ENCODE peak calls at places on chromosomes 6 and 20, in five cellular contexts. X is tibial artery; T is colonic mucosa; E is heart left ventricle; B is CD8-positive, alpha-beta T cell. M is an unnamed sample.

GRCh38 chr6:167350322-167350721 is 25.4 kb downstream of the TTLL2 start:
- DNase-seq in X (no peak), T (peak; percentile 35), E (peak; percentile 38), B (no peak), M (no peak)

GRCh38 chr20:10632681-10633509 is 40.9 kb downstream of the JAG1 start:
- DNase-seq in X (no peak), T (no peak), E (no peak), B (no peak), M (no peak)

GRCh38 chr6:75207211-75207984 is 1.5 kb upstream of the COL12A1 start:
- DNase-seq in X (no peak), T (no peak), E (no peak), B (no peak), M (peak; percentile 74)

GRCh38 chr20:32359633-32360332 is 1.7 kb downstream of the ASXL1 start:
- DNase-seq in X (no peak), T (peak; percentile 42), E (no peak), B (peak; percentile 28), M (no peak)

GRCh38 chr6:97095466-97095865 is 170.9 kb downstream of the KLHL32 start:
- DNase-seq in X (no peak), T (no peak), E (no peak), B (no peak), M (no peak)

GRCh38 chr6:104226798-104227444 is 632.8 kb downstream of the HACE1 start:
- DNase-seq in X (no peak), T (no peak), E (no peak), B (no peak), M (no peak)

GRCh38 chr6:116258520-116258919 is 4.6 kb upstream of the TSPYL4 start:
- DNase-seq in X (no peak), T (no peak), E (no peak), B (no peak), M (no peak)

GRCh38 chr6:149480502-149481280 is 4.1 kb downstream of the ZC3H12D start:
- DNase-seq in X (no peak), T (no peak), E (no peak), B (peak; percentile 46), M (no peak)

GRCh38 chr6:145213614-145214013 is 521.7 kb downstream of the EPM2A start:
- DNase-seq in X (no peak), T (no peak), E (no peak), B (no peak), M (no peak)

GRCh38 chr6:14117158-14118090 is at the start of gene CD83:
- DNase-seq in X (no peak), T (peak; percentile 68), E (peak; percentile 62), B (peak; percentile 86), M (peak; percentile 87)

GRCh38 chr20:19932170-19932667 is 84.9 kb upstream of the NAA20 start:
- DNase-seq in X (no peak), T (no peak), E (peak; percentile 72), B (no peak), M (no peak)

GRCh38 chr6:154252676-154253075 is 103.9 kb downstream of the IPCEF1 start:
- DNase-seq in X (no peak), T (no peak), E (no peak), B (no peak), M (no peak)

GRCh38 chr20:56350842-56351241 is 7.9 kb upstream of the FAM210B start:
- DNase-seq in X (no peak), T (no peak), E (no peak), B (no peak), M (no peak)

GRCh38 chr20:14997791-14998190 is 660.4 kb upstream of the FLRT3 start:
- DNase-seq in X (no peak), T (no peak), E (no peak), B (no peak), M (no peak)

GRCh38 chr6:111657146-111657545 is 51.5 kb upstream of the TRAF3IP2 start:
- DNase-seq in X (no peak), T (no peak), E (no peak), B (no peak), M (no peak)

GRCh38 chr6:144443157-144443556 is 158.0 kb downstream of the UTRN start:
- DNase-seq in X (no peak), T (no peak), E (no peak), B (no peak), M (no peak)

GRCh38 chr6:151808331-151809241 is 1.1 kb downstream of the ESR1 start:
- DNase-seq in X (peak; percentile 74), T (no peak), E (no peak), B (no peak), M (peak; percentile 70)

GRCh38 chr20:23231561-23232218 is 118.9 kb upstream of the NXT1 start:
- DNase-seq in X (no peak), T (no peak), E (no peak), B (no peak), M (no peak)

GRCh38 chr6:138722425-138723371 is 50.9 kb upstream of the CCDC28A start:
- DNase-seq in X (no peak), T (no peak), E (no peak), B (no peak), M (no peak)

GRCh38 chr20:24633026-24633425 is 163.6 kb downstream of the SYNDIG1 start:
- DNase-seq in X (no peak), T (no peak), E (peak; percentile 48), B (no peak), M (no peak)

GRCh38 chr6:7671076-7671475 is 54.8 kb upstream of the BMP6 start:
- DNase-seq in X (no peak), T (no peak), E (no peak), B (no peak), M (no peak)

GRCh38 chr6:161630674-161631073 is 356.8 kb upstream of the AGPAT4 start:
- DNase-seq in X (no peak), T (no peak), E (no peak), B (no peak), M (no peak)

GRCh38 chr6:108442770-108443520 is 117.8 kb upstream of the FOXO3 start:
- DNase-seq in X (no peak), T (no peak), E (no peak), B (no peak), M (no peak)

GRCh38 chr6:33251390-33252012 is 20.2 kb downstream of the VPS52 start:
- DNase-seq in X (peak; percentile 3), T (no peak), E (no peak), B (no peak), M (no peak)

GRCh38 chr6:28944412-28945006 is 20.7 kb upstream of the TRIM27 start:
- DNase-seq in X (no peak), T (peak; percentile 73), E (peak; percentile 50), B (peak; percentile 52), M (peak; percentile 85)

GRCh38 chr6:112269165-112269564 is 14.8 kb upstream of the LAMA4 start:
- DNase-seq in X (no peak), T (no peak), E (no peak), B (no peak), M (peak; percentile 55)

GRCh38 chr20:17142666-17143065 is 84.2 kb upstream of the PCSK2 start:
- DNase-seq in X (no peak), T (no peak), E (no peak), B (no peak), M (no peak)

GRCh38 chr6:167103041-167103816 is 19.7 kb upstream of the CCR6 start:
- DNase-seq in X (no peak), T (no peak), E (no peak), B (no peak), M (peak; percentile 11)

DNA sequence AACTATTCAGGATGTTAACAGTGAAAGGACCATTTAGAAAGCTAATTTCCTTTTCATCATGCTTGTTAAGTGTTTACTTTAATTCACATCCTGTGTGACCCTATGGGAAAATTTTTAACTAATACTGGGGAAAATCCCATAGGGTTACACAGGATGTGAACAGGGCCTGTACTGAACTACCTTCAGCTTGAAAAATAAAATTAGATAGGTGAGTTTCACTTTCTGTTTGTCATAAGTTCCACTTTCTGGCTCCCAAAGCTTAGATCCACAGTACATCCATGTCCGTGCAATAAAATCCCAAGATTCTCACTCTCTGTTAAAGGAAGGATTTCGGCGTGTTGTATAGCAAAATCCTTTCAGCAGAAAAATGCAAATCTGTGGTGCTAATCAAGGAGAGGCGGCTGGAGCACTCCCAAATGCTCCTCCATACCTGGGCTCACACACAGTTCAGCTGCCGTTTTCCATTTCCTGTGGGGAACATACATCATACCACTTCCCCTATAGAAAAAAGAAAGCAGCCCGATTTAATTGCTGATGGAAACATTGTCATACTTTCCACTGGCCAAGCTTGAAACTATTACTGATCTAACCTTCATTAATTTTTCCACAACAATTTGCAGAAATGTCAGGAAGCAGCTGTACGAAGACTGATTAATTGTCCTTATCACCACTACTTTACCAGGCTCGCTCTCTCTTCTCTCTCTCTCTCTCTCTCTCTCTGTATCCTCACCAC is 125.2 kb downstream of the HIVEP2 start:
- DNase-seq in X (no peak), T (no peak), E (no peak), B (peak; percentile 38), M (no peak)
- H3K4me3 ChIP-seq in X (peak overlapping the region; percentile 31), T (peak overlapping the region; percentile 5), E (peak overlapping the region; percentile 34), B (peak overlapping the region; percentile 31), M (no peak overlapping the region)

DNA sequence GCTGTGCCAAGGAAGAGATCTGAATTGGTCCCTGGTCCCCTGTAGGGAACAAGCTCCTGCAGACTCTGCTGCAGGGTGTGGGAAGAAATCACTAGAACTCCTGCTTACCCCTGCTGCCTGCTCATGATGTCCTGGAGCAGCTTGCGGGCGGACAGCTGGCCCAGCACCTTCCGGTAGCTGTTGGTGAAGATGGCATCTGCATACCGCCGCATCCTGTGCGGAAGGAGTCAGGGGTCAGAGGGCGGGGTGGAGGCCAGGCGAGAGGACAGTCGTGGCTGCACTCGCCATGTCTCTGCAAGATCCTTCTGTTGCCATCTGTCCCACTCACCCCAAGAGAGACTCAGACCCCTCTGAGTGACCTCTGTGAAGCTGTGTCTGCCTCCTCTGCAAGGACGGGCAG is 5.3 kb downstream of the GHRH start:
- DNase-seq in X (no peak), T (no peak), E (no peak), B (no peak), M (no peak)
- TF ChIP-seq CTCF in X (no peak), T (no peak), E (no peak), B (no peak), M (no peak)

GRCh38 chr6:136750821-136751220 is 41.5 kb downstream of the MAP3K5 start:
- DNase-seq in X (no peak), T (no peak), E (no peak), B (no peak), M (no peak)

GRCh38 chr6:136752554-136752953 is 39.7 kb downstream of the MAP3K5 start:
- DNase-seq in X (no peak), T (peak; percentile 65), E (no peak), B (no peak), M (peak; percentile 66)

GRCh38 chr6:136753624-136754023 is 38.7 kb downstream of the MAP3K5 start:
- DNase-seq in X (no peak), T (no peak), E (no peak), B (peak; percentile 83), M (peak; percentile 42)

GRCh38 chr6:136751478-136751956 is 40.8 kb downstream of the MAP3K5 start:
- DNase-seq in X (no peak), T (peak; percentile 45), E (no peak), B (peak; percentile 29), M (peak; percentile 17)

DNA sequence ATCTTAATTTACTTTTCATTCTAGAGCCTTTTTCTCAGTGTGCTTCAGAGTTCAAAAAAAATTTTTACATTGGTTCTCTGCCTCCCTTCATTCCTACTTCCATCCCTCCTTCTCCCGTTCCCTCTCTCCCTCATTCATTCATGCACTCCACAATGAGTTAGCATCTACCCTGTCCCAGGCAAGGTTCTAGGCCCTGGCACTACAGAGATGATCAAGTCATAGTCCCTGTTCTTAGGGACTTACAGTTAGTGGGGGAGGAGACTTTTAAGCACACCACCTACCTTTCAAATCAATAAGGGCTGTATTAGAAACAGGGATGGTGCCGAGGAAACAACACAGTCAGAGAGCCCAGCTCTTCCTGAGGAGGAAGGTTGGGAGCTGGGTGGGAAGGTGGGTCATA is 40.3 kb downstream of the MAP3K5 start:
- DNase-seq in X (no peak), T (peak; percentile 19), E (no peak), B (no peak), M (peak; percentile 12)
- H3K4me1 ChIP-seq in X (peaks cover 52% of the 10 kb centered on the region), T (peaks cover 24% of the 10 kb centered on the region), E (peaks cover 23% of the 10 kb centered on the region), B (peaks cover 46% of the 10 kb centered on the region), M (no peaks in the 10 kb centered on the region)

GRCh38 chr20:35055445-35056276 is 36.9 kb downstream of the TRPC4AP start:
- DNase-seq in X (no peak), T (no peak), E (no peak), B (no peak), M (no peak)
- H3K4me3 ChIP-seq in X (no peak overlapping the region), T (no peak overlapping the region), E (no peak overlapping the region), B (no peak overlapping the region), M (no peak overlapping the region)

M was measured in endodermal cell.